ENCODE peak calls at places on chromosomes 3 and 15, in four cellular contexts. L is A549, K is ovary, Q is gastrocnemius medialis. S is an unnamed sample.

GRCh38 chr15:77528968-77529319 is 103.8 kb downstream of the LINGO1 start:
- DNase-seq in L (no peak), K (peak; percentile 71), Q (no peak), S (no peak)

GRCh38 chr3:112963683-112964082 is 11.2 kb downstream of the CD200R1 start:
- DNase-seq in Q (no peak), K (no peak), L (no peak), S (no peak)

GRCh38 chr3:138180375-138181029 is 5.8 kb upstream of the DBR1 start:
- DNase-seq in Q (no peak), K (no peak), L (peak; percentile 35), S (peak; percentile 75)

GRCh38 chr3:52090131-52090548 is 33.8 kb upstream of the DUSP7 start:
- DNase-seq in K (no peak), Q (no peak), L (no peak), S (no peak)

GRCh38 chr15:57758556-57758955 is 52.0 kb downstream of the POLR2M start:
- DNase-seq in L (no peak), Q (no peak), K (no peak), S (no peak)

GRCh38 chr3:174424656-174425055 is 434.5 kb upstream of the NAALADL2 start:
- DNase-seq in K (no peak), Q (no peak), L (no peak), S (no peak)

GRCh38 chr3:81022339-81022738 is 739.1 kb downstream of the GBE1 start:
- DNase-seq in K (no peak), L (no peak), Q (no peak), S (no peak)

GRCh38 chr3:123758081-123758564 is 126.0 kb downstream of the MYLK start:
- DNase-seq in Q (no peak), L (peak; percentile 31), K (no peak), S (no peak)

GRCh38 chr3:53495518-53496501 is 1.4 kb downstream of the CACNA1D start:
- DNase-seq in Q (no peak), L (no peak), K (peak; percentile 22), S (no peak)

GRCh38 chr3:111751961-111752360 is 107.1 kb upstream of the PHLDB2 start:
- DNase-seq in K (no peak), L (no peak), Q (no peak), S (no peak)

GRCh38 chr15:35271371-35272043 is 186.4 kb upstream of the NANOGP8 start:
- DNase-seq in Q (no peak), K (no peak), L (no peak), S (no peak)

GRCh38 chr3:45011756-45012441 is 14.2 kb upstream of the CLEC3B start:
- DNase-seq in L (no peak), Q (peak; percentile 46), K (peak; percentile 80), S (peak; percentile 61)

GRCh38 chr3:197137741-197138140 is 108.1 kb upstream of the MELTF start:
- DNase-seq in Q (no peak), K (no peak), L (no peak), S (peak; percentile 64)

GRCh38 chr3:100796556-100796955 is 87.3 kb downstream of the TFG start:
- DNase-seq in K (no peak), L (peak; percentile 14), Q (no peak), S (peak; percentile 31)

GRCh38 chr3:183584246-183584913 is 28.9 kb upstream of the KLHL6 start:
- DNase-seq in Q (peak; percentile 20), K (peak; percentile 73), L (no peak), S (no peak)

GRCh38 chr15:25678498-25678865 is 184.6 kb downstream of the ATP10A start:
- DNase-seq in L (no peak), Q (no peak), K (no peak), S (no peak)

DNA sequence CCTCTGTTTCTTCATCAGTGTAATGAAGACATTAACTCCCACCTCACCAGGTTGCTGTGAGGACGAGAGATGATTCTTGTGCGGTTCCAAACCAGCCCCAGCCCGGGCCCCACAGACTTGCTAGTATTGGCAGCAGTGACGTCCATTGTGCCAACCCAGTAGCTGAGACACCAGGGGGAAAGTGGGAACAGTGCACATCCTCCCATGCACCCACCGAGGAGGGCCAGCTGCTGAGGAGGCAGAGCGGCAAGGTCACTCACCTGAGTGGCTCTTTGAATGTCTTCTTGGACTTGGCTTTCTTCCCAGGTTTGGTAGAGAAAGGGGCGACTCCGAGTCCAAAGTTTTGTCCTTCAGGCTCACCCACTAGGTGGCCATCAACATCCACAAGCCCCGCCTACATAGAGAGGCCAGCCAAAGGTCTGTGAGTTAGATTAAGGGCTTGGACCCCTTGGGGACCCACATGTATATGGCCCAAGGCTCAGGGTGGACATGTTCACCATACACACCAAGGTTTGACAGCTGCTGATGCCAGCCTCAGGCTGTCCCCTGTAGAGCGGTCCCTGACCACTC is 38.0 kb downstream of the KIF9 start:
- DNase-seq in K (no peak), Q (no peak), L (no peak), S (no peak)
- TF ChIP-seq POLR2A in K (no peak), Q (no peak), L (no peak), S (no peak)

GRCh38 chr3:157174616-157175498 is 14.9 kb upstream of the CCNL1 start:
- DNase-seq in L (peak; percentile 100), K (peak; percentile 98), Q (peak; percentile 99), S (peak; percentile 100)
- TF ChIP-seq POLR2A in L (peak; percentile 92), K (peak; percentile 98), Q (peak; percentile 89), S (peak; percentile 98)

GRCh38 chr3:148221303-148221702 is 476.4 kb upstream of the AGTR1 start:
- DNase-seq in K (no peak), L (no peak), Q (no peak), S (no peak)
- TF ChIP-seq POLR2A in K (no peak), L (no peak), Q (no peak), S (no peak)

DNA sequence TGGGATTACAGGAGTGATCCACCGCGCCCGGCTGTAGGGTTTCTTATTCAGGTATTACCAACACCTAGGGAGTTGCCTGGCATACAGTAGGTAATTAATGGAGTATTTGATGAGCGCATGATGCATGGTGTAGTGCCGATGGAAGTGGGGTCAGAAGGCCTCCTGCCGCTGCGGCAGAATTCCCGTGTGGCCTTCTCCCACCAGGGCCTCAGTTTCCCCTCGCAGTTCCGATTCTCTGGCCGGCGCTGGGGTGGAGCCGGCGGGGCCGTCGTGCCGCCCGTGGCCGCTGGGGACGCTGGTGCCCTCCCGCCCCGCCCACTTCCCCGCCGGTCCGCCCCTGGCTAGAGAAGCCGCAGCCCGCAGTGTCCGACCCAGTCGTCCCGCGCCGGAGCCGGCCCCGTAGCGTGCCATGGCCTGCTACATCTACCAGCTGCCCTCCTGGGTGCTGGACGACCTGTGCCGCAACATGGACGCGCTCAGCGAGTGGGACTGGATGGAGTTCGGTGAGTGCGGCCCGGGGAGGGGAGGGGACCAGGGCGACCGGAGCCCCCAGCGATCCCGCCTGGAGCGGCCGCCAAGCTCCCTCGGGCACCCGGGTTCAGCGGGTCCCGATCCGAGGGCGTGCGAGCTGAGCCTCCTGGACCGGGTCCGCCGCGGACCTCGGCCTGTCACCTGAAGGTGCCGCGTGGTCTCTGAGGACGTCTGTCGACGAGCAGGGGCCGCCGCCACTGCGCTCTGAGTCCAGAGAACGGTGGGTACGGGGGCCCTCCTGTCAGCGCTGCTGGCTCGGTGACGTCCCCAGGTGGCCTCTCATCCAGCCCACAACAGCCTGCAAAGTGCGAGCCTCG is at the start of gene IRAK2:
- DNase-seq in K (peak; percentile 72), L (peak; percentile 67), Q (peak; percentile 61), S (peak; percentile 76)
- TF ChIP-seq POLR2A in K (no peak), L (peak; percentile 91), Q (peak; percentile 67), S (peak; percentile 31)

GRCh38 chr3:11717768-11718581 is 74.3 kb upstream of the VGLL4 start:
- DNase-seq in L (peak; percentile 40), K (peak; percentile 34), Q (no peak), S (no peak)

GRCh38 chr3:11718582-11719405 is 75.1 kb upstream of the VGLL4 start:
- DNase-seq in K (peak; percentile 54), L (peak; percentile 58), Q (peak; percentile 17), S (peak; percentile 32)

GRCh38 chr3:11721114-11721440 is 77.4 kb upstream of the VGLL4 start:
- DNase-seq in Q (no peak), K (no peak), L (no peak), S (no peak)

GRCh38 chr3:11719406-11720219 is 75.9 kb upstream of the VGLL4 start:
- DNase-seq in Q (peak; percentile 5), L (peak; percentile 80), K (peak; percentile 82), S (peak; percentile 34)

DNA sequence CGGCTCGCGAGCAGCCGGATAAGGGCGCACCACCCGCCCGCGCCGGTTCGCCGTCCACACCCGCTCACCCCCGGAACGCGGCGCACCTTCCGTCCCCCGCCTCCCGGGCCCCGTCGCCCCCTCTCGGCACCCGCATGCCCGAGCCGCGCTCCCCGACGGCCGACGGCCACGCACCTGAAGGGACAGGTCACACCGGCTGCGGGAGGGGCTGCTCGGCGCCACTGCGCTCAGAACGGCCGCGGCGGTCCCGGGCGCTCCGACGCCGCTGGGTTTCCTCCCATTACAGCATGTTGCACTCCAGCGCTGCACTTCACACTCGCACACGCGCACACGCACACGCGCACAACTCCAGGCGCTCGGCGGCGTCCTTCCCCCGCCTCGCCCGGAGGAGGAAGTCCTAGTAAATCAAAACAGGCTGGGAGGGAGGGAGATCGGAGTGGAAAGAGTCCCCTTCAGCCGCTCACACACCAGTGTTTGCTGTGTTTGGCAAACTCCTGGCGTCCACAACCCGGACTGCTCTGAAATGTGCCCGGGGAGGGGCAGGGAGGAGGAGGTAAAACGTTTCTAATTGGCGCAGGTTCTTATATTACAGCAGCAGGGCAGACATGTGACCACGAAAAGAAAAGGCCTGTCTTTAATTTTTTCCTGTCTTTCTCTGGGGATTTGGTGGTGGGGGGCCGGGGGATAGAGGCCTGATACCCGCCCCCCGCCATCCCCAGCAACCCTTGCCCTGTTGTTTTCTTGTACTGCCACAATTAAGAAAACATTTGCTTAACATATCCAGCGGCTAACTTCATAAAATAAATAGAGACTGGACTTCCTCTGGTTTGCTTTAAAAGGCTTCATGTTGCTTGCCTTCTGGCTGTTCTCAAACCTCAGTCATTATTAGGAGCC is 76.8 kb upstream of the VGLL4 start:
- DNase-seq in K (peak; percentile 76), Q (peak; percentile 11), L (peak; percentile 84), S (peak; percentile 37)
- TF ChIP-seq POLR2A in K (peak; percentile 36), Q (peak; percentile 23), L (peak; percentile 29), S (no peak)

DNA sequence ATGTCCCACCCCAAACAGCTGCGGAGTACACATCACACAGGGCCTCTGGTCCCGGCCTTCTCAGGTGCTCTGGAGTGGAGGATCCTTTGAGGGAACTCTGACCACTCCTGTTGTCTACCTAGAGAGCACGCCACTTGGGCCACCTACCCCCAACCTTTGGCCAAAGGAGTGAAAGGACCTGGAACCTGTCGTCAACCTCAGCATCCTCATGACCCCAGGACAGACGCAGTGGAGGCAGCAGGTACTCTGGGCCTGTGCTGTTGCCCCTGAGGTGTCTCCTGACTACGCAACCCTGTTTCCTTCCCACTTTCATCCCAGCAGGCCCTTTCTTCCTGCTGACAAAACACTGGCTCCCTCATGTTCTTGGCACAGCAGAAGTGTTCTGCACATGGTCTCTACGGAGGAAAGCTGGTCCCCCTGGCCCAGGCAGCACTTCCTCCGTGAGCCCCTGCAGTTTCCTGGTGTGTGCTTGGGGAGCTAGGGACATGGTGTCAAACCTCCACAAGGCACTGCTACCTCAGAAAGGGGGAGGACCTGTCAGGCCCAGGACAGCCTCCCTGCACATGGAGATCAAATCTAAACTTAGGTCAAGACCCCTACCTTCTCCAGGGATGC is 48.0 kb downstream of the DHX30 start:
- DNase-seq in K (no peak), Q (no peak), L (no peak), S (no peak)
- TF ChIP-seq POLR2A in K (no peak), Q (no peak), L (no peak), S (no peak)

S was measured in erythroblast.